ENCODE peak calls at places on chromosomes 7 and 10, in five cellular contexts. One of them, this sample, is unnamed.

GRCh38 chr7:147833549-147833948 is 757.0 kb upstream of the C7orf33 start:
- DNase-seq in fibroblast of villous mesenchyme: no peak
- DNase-seq in uterus: no peak
- DNase-seq in bronchial epithelial cell: no peak
- DNase-seq in OCI-LY7: no peak
- DNase-seq in this sample: no peak

GRCh38 chr10:17088118-17088806 is 41.3 kb downstream of the CUBN start:
- DNase-seq in bronchial epithelial cell: peak; percentile 93
- DNase-seq in uterus: no peak
- DNase-seq in fibroblast of villous mesenchyme: peak; percentile 58
- DNase-seq in OCI-LY7: no peak
- DNase-seq in this sample: no peak

GRCh38 chr10:33065111-33065510 is 107.1 kb upstream of the ITGB1 start:
- DNase-seq in uterus: no peak
- DNase-seq in fibroblast of villous mesenchyme: no peak
- DNase-seq in OCI-LY7: no peak
- DNase-seq in bronchial epithelial cell: no peak
- DNase-seq in this sample: no peak

GRCh38 chr10:58576736-58577366 is 64.2 kb downstream of the BICC1 start:
- DNase-seq in OCI-LY7: no peak
- DNase-seq in bronchial epithelial cell: no peak
- DNase-seq in uterus: no peak
- DNase-seq in fibroblast of villous mesenchyme: peak; percentile 25
- DNase-seq in this sample: no peak

GRCh38 chr10:98408799-98409198 is 6.2 kb downstream of the PYROXD2 start:
- DNase-seq in uterus: no peak
- DNase-seq in bronchial epithelial cell: no peak
- DNase-seq in fibroblast of villous mesenchyme: no peak
- DNase-seq in OCI-LY7: no peak
- DNase-seq in this sample: peak; percentile 35

GRCh38 chr7:41472427-41473125 is 230.3 kb downstream of the INHBA start:
- DNase-seq in bronchial epithelial cell: no peak
- DNase-seq in uterus: no peak
- DNase-seq in OCI-LY7: no peak
- DNase-seq in fibroblast of villous mesenchyme: no peak
- DNase-seq in this sample: no peak

GRCh38 chr10:88810196-88810961 is 7.8 kb downstream of the LIPM start:
- DNase-seq in bronchial epithelial cell: peak; percentile 85
- DNase-seq in OCI-LY7: peak; percentile 60
- DNase-seq in uterus: no peak
- DNase-seq in fibroblast of villous mesenchyme: peak; percentile 64
- DNase-seq in this sample: peak; percentile 78

GRCh38 chr10:8600192-8600591 is 545.7 kb downstream of the GATA3 start:
- DNase-seq in bronchial epithelial cell: peak; percentile 89
- DNase-seq in uterus: no peak
- DNase-seq in OCI-LY7: no peak
- DNase-seq in fibroblast of villous mesenchyme: no peak
- DNase-seq in this sample: no peak

GRCh38 chr7:73735526-73735905 is 3.1 kb downstream of the ABHD11 start:
- DNase-seq in OCI-LY7: no peak
- DNase-seq in fibroblast of villous mesenchyme: no peak
- DNase-seq in uterus: no peak
- DNase-seq in bronchial epithelial cell: no peak
- DNase-seq in this sample: no peak

GRCh38 chr10:114367676-114368391 is 36.5 kb downstream of the AFAP1L2 start:
- DNase-seq in bronchial epithelial cell: peak; percentile 59
- DNase-seq in fibroblast of villous mesenchyme: peak; percentile 97
- DNase-seq in OCI-LY7: no peak
- DNase-seq in uterus: peak; percentile 57
- DNase-seq in this sample: no peak

GRCh38 chr10:43225787-43226153 is 41.1 kb downstream of the RASGEF1A start:
- DNase-seq in OCI-LY7: no peak
- DNase-seq in fibroblast of villous mesenchyme: no peak
- DNase-seq in bronchial epithelial cell: no peak
- DNase-seq in uterus: peak; percentile 10
- DNase-seq in this sample: no peak

GRCh38 chr10:14507156-14507555 is 176.4 kb upstream of the FRMD4A start:
- DNase-seq in fibroblast of villous mesenchyme: no peak
- DNase-seq in bronchial epithelial cell: no peak
- DNase-seq in OCI-LY7: no peak
- DNase-seq in uterus: no peak
- DNase-seq in this sample: peak; percentile 77

GRCh38 chr10:131650771-131651673 is 249.8 kb upstream of the PPP2R2D start:
- DNase-seq in uterus: no peak
- DNase-seq in OCI-LY7: no peak
- DNase-seq in bronchial epithelial cell: no peak
- DNase-seq in fibroblast of villous mesenchyme: no peak
- DNase-seq in this sample: no peak

GRCh38 chr10:65581426-65582026 is 1344.3 kb upstream of the LRRTM3 start:
- DNase-seq in OCI-LY7: no peak
- DNase-seq in uterus: no peak
- DNase-seq in bronchial epithelial cell: no peak
- DNase-seq in fibroblast of villous mesenchyme: no peak
- DNase-seq in this sample: no peak

GRCh38 chr10:127840884-127841283 is 51.9 kb downstream of the CLRN3 start:
- DNase-seq in fibroblast of villous mesenchyme: no peak
- DNase-seq in OCI-LY7: no peak
- DNase-seq in bronchial epithelial cell: no peak
- DNase-seq in uterus: no peak
- DNase-seq in this sample: no peak

GRCh38 chr7:47420117-47420780 is 161.7 kb downstream of the TNS3 start:
- DNase-seq in fibroblast of villous mesenchyme: no peak
- DNase-seq in OCI-LY7: no peak
- DNase-seq in uterus: no peak
- DNase-seq in bronchial epithelial cell: no peak
- DNase-seq in this sample: no peak

GRCh38 chr10:44946201-44946600 is 13.4 kb upstream of the RASSF4 start:
- DNase-seq in fibroblast of villous mesenchyme: no peak
- DNase-seq in uterus: no peak
- DNase-seq in bronchial epithelial cell: no peak
- DNase-seq in OCI-LY7: no peak
- DNase-seq in this sample: peak; percentile 69

GRCh38 chr7:460374-461117 is 59.1 kb downstream of the PDGFA start:
- DNase-seq in fibroblast of villous mesenchyme: peak; percentile 81
- DNase-seq in bronchial epithelial cell: peak; percentile 22
- DNase-seq in OCI-LY7: no peak
- DNase-seq in uterus: no peak
- DNase-seq in this sample: no peak

GRCh38 chr10:43695321-43695720 is 46.6 kb upstream of the ZNF32 start:
- DNase-seq in bronchial epithelial cell: no peak
- DNase-seq in OCI-LY7: no peak
- DNase-seq in fibroblast of villous mesenchyme: no peak
- DNase-seq in uterus: no peak
- DNase-seq in this sample: no peak

GRCh38 chr7:149799397-149800168 is 26.2 kb upstream of the ZNF467 start:
- DNase-seq in fibroblast of villous mesenchyme: peak; percentile 6
- DNase-seq in OCI-LY7: peak; percentile 63
- DNase-seq in bronchial epithelial cell: no peak
- DNase-seq in uterus: no peak
- DNase-seq in this sample: peak; percentile 48

GRCh38 chr7:146683439-146683838 is 566.8 kb downstream of the CNTNAP2 start:
- DNase-seq in bronchial epithelial cell: peak; percentile 56
- DNase-seq in uterus: no peak
- DNase-seq in fibroblast of villous mesenchyme: no peak
- DNase-seq in OCI-LY7: no peak
- DNase-seq in this sample: no peak

GRCh38 chr7:42069625-42070024 is 167.4 kb downstream of the GLI3 start:
- DNase-seq in fibroblast of villous mesenchyme: no peak
- DNase-seq in OCI-LY7: no peak
- DNase-seq in uterus: no peak
- DNase-seq in bronchial epithelial cell: no peak
- DNase-seq in this sample: no peak

GRCh38 chr10:71082930-71083329 is 129.4 kb upstream of the UNC5B start:
- DNase-seq in fibroblast of villous mesenchyme: no peak
- DNase-seq in bronchial epithelial cell: no peak
- DNase-seq in OCI-LY7: no peak
- DNase-seq in uterus: no peak
- DNase-seq in this sample: no peak

GRCh38 chr10:49446031-49446430 is 50.1 kb upstream of the DRGX start:
- DNase-seq in OCI-LY7: no peak
- DNase-seq in fibroblast of villous mesenchyme: peak; percentile 33
- DNase-seq in uterus: no peak
- DNase-seq in bronchial epithelial cell: peak; percentile 21
- DNase-seq in this sample: peak; percentile 38

GRCh38 chr10:114576716-114577115 is 81.4 kb downstream of the ABLIM1 start:
- DNase-seq in OCI-LY7: no peak
- DNase-seq in fibroblast of villous mesenchyme: no peak
- DNase-seq in uterus: no peak
- DNase-seq in bronchial epithelial cell: no peak
- DNase-seq in this sample: no peak

GRCh38 chr10:5812283-5813090 is 747 bp downstream of the GDI2 start:
- DNase-seq in fibroblast of villous mesenchyme: no peak
- DNase-seq in bronchial epithelial cell: no peak
- DNase-seq in uterus: peak; percentile 52
- DNase-seq in OCI-LY7: peak; percentile 72
- DNase-seq in this sample: peak; percentile 63

GRCh38 chr7:107396990-107397389 is 72.9 kb upstream of the GPR22 start:
- DNase-seq in OCI-LY7: no peak
- DNase-seq in uterus: no peak
- DNase-seq in fibroblast of villous mesenchyme: no peak
- DNase-seq in bronchial epithelial cell: peak; percentile 71
- DNase-seq in this sample: no peak

GRCh38 chr7:29035044-29035740 is 77.1 kb upstream of the TRIL start:
- DNase-seq in uterus: no peak
- DNase-seq in bronchial epithelial cell: peak; percentile 81
- DNase-seq in OCI-LY7: no peak
- DNase-seq in fibroblast of villous mesenchyme: peak; percentile 42
- DNase-seq in this sample: peak; percentile 28

GRCh38 chr7:131544449-131545425 is 11.7 kb downstream of the PODXL start:
- DNase-seq in bronchial epithelial cell: no peak
- DNase-seq in uterus: no peak
- DNase-seq in OCI-LY7: peak; percentile 40
- DNase-seq in fibroblast of villous mesenchyme: peak; percentile 66
- DNase-seq in this sample: peak; percentile 18
- TF ChIP-seq CTCF in bronchial epithelial cell: no peak
- TF ChIP-seq CTCF in uterus: peak; percentile 48
- TF ChIP-seq CTCF in OCI-LY7: peak; percentile 63
- TF ChIP-seq CTCF in fibroblast of villous mesenchyme: peak; percentile 44
- TF ChIP-seq CTCF in this sample: peak; percentile 13

DNA sequence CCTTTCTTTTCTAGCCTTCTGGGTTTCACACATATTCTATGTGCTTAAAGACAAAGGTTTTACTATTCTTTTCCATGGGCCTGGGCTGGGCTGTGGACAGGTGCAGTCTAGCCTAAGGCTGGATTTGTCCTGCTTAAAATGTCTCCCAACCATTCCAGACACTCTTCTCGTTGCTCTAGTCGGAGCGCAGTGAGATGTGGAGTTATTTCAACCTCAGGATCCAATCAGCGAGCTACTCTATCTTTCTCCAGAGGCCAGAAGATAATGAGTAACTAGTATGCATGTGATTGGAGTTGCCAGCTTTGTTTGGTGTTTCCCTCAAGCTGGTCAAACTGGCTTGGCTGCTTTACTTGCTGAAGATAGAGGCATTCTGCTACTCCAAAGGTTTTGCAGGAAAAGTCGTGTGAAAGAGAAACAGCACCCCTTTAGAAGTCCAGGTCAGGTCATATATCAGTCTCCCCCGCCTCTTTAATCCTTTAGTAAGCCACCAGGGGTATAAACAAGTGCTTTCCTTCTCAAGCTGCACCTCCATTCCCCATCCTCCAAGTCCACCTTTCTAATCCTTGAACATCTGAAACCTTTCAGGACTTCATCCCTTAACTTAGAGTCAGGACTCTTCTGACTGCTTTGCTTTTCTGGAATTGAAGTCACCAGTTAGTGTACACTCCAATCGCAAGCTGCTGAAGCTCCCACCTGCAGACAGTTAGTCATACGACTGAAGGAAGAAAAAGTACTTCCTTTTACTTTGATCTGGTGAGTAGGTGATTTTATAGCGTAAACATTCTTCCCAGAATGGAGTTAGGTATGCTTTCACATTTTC is 78.8 kb downstream of the DNMBP start:
- DNase-seq in OCI-LY7: no peak
- DNase-seq in uterus: no peak
- DNase-seq in fibroblast of villous mesenchyme: peak; percentile 37
- DNase-seq in bronchial epithelial cell: peak; percentile 94
- DNase-seq in this sample: no peak
- H3K4me3 ChIP-seq in OCI-LY7: no peak overlapping the region
- H3K4me3 ChIP-seq in uterus: no peak overlapping the region
- H3K4me3 ChIP-seq in fibroblast of villous mesenchyme: no peak overlapping the region
- H3K4me3 ChIP-seq in bronchial epithelial cell: peak overlapping the region; percentile 3
- H3K4me3 ChIP-seq in this sample: no peak overlapping the region

GRCh38 chr10:86349474-86349873 is 17.1 kb downstream of the GRID1 start:
- DNase-seq in OCI-LY7: peak; percentile 78
- DNase-seq in bronchial epithelial cell: no peak
- DNase-seq in uterus: no peak
- DNase-seq in fibroblast of villous mesenchyme: peak; percentile 13
- DNase-seq in this sample: peak; percentile 40
- TF ChIP-seq CTCF in OCI-LY7: peak; percentile 90
- TF ChIP-seq CTCF in bronchial epithelial cell: peak; percentile 3
- TF ChIP-seq CTCF in uterus: no peak
- TF ChIP-seq CTCF in fibroblast of villous mesenchyme: peak; percentile 52
- TF ChIP-seq CTCF in this sample: peak; percentile 43

GRCh38 chr10:124221356-124222297 is 128.2 kb upstream of the CHST15 start:
- DNase-seq in bronchial epithelial cell: peak; percentile 32
- DNase-seq in uterus: no peak
- DNase-seq in OCI-LY7: peak; percentile 74
- DNase-seq in fibroblast of villous mesenchyme: peak; percentile 52
- DNase-seq in this sample: peak; percentile 88
- H3K4me3 ChIP-seq in bronchial epithelial cell: no peak overlapping the region
- H3K4me3 ChIP-seq in uterus: no peak overlapping the region
- H3K4me3 ChIP-seq in OCI-LY7: peak overlapping the region; percentile 33
- H3K4me3 ChIP-seq in fibroblast of villous mesenchyme: no peak overlapping the region
- H3K4me3 ChIP-seq in this sample: peak overlapping the region; percentile 17

GRCh38 chr7:82605247-82605864 is 161.8 kb upstream of the CACNA2D1 start:
- DNase-seq in OCI-LY7: peak; percentile 29
- DNase-seq in bronchial epithelial cell: peak; percentile 33
- DNase-seq in fibroblast of villous mesenchyme: peak; percentile 48
- DNase-seq in uterus: no peak
- DNase-seq in this sample: peak; percentile 48

GRCh38 chr7:82602066-82602465 is 158.5 kb upstream of the CACNA2D1 start:
- DNase-seq in bronchial epithelial cell: no peak
- DNase-seq in uterus: no peak
- DNase-seq in fibroblast of villous mesenchyme: no peak
- DNase-seq in OCI-LY7: no peak
- DNase-seq in this sample: no peak

GRCh38 chr7:82599910-82600309 is 156.3 kb upstream of the CACNA2D1 start:
- DNase-seq in fibroblast of villous mesenchyme: no peak
- DNase-seq in uterus: no peak
- DNase-seq in bronchial epithelial cell: no peak
- DNase-seq in OCI-LY7: no peak
- DNase-seq in this sample: no peak

GRCh38 chr7:82598958-82599357 is 155.4 kb upstream of the CACNA2D1 start:
- DNase-seq in uterus: no peak
- DNase-seq in bronchial epithelial cell: peak; percentile 11
- DNase-seq in fibroblast of villous mesenchyme: peak; percentile 60
- DNase-seq in OCI-LY7: no peak
- DNase-seq in this sample: no peak

DNA sequence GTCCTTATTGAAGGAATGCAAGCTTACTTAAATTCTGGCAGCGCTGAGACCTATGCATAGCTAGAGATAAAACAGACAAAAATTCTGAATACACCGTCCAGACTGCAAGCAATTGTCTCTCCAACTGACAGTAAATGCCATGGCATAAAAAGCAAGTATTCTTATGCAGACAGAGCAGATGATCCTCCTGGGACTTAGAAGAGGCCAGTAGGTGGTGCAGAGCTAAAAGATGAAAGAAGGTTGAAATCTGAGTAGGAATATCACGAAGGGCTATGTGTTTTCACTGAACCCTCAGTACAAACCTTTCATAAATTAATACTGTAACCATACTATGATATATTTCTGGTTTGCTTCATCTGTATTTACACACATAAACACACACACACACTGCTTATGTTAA is 157.0 kb upstream of the CACNA2D1 start:
- DNase-seq in bronchial epithelial cell: peak; percentile 12
- DNase-seq in OCI-LY7: no peak
- DNase-seq in fibroblast of villous mesenchyme: no peak
- DNase-seq in uterus: no peak
- DNase-seq in this sample: no peak
- TF ChIP-seq CTCF in bronchial epithelial cell: no peak
- TF ChIP-seq CTCF in OCI-LY7: no peak
- TF ChIP-seq CTCF in fibroblast of villous mesenchyme: peak; percentile 20
- TF ChIP-seq CTCF in uterus: no peak
- TF ChIP-seq CTCF in this sample: no peak

This sample was measured in GM12865.